ENCODE peak calls at places on chromosomes 2 and 18, in four cellular contexts. U is IMR-90, C is H9, L is H1. R is an unnamed sample.

GRCh38 chr18:13452448-13452811 is 233.9 kb downstream of the LDLRAD4 start:
- DNase-seq in U (peak; percentile 14), C (peak; percentile 56), L (no peak), R (peak; percentile 81)

GRCh38 chr2:138503087-138503442 is 1.5 kb downstream of the SPOPL start:
- DNase-seq in U (no peak), C (no peak), L (no peak), R (no peak)

GRCh38 chr2:15794608-15795134 is 145.7 kb upstream of the MYCN start:
- DNase-seq in C (no peak), U (no peak), L (no peak), R (no peak)

GRCh38 chr2:234951386-234952269 is at the start of gene SH3BP4:
- DNase-seq in L (peak; percentile 85), U (peak; percentile 72), C (peak; percentile 89), R (peak; percentile 80)

GRCh38 chr2:152925540-152926448 is 207.4 kb downstream of the ARL6IP6 start:
- DNase-seq in L (peak; percentile 91), U (no peak), C (peak; percentile 91), R (peak; percentile 95)

GRCh38 chr2:191347154-191347553 is 102.0 kb downstream of the MYO1B start:
- DNase-seq in L (no peak), C (no peak), U (no peak), R (no peak)

GRCh38 chr2:191740016-191740419 is 62.1 kb downstream of the NABP1 start:
- DNase-seq in U (no peak), C (no peak), L (no peak), R (no peak)

GRCh38 chr2:128394004-128394730 is 75.5 kb upstream of the HS6ST1 start:
- DNase-seq in C (peak; percentile 14), U (no peak), L (no peak), R (no peak)

GRCh38 chr2:30368258-30368657 is 78.8 kb upstream of the LCLAT1 start:
- DNase-seq in C (no peak), U (peak; percentile 87), L (no peak), R (no peak)

GRCh38 chr2:46411245-46411641 is 68.1 kb upstream of the TMEM247 start:
- DNase-seq in L (no peak), U (no peak), C (no peak), R (no peak)

GRCh38 chr2:224293976-224294375 is 107.9 kb downstream of the FAM124B start:
- DNase-seq in L (no peak), C (no peak), U (no peak), R (no peak)

GRCh38 chr18:46718501-46719341 is 38.1 kb downstream of the ST8SIA5 start:
- DNase-seq in C (no peak), U (peak; percentile 68), L (no peak), R (peak; percentile 30)

GRCh38 chr2:156334496-156335478 is 2.3 kb upstream of the NR4A2 start:
- DNase-seq in U (peak; percentile 94), C (peak; percentile 76), L (peak; percentile 74), R (peak; percentile 87)

GRCh38 chr18:1680108-1680507 is 775.4 kb downstream of the ADCYAP1 start:
- DNase-seq in U (no peak), L (no peak), C (no peak), R (no peak)

GRCh38 chr2:11344956-11345671 is 678 bp upstream of the ROCK2 start:
- DNase-seq in C (no peak), L (peak; percentile 73), U (peak; percentile 69), R (peak; percentile 81)

GRCh38 chr2:60707750-60708371 is 48.2 kb upstream of the PAPOLG start:
- DNase-seq in C (peak; percentile 43), L (peak; percentile 57), U (peak; percentile 28), R (peak; percentile 25)

GRCh38 chr18:65620076-65620696 is 130.6 kb upstream of the CDH7 start:
- DNase-seq in L (no peak), U (no peak), C (no peak), R (no peak)

GRCh38 chr2:67260348-67261277 is 136.5 kb upstream of the ETAA1 start:
- DNase-seq in U (peak; percentile 100), C (no peak), L (no peak), R (no peak)

GRCh38 chr18:55522011-55522410 is 66.0 kb downstream of the TCF4 start:
- DNase-seq in L (peak; percentile 82), U (no peak), C (peak; percentile 62), R (peak; percentile 83)

GRCh38 chr2:207930747-207931146 is 94.6 kb downstream of the PLEKHM3 start:
- DNase-seq in C (no peak), U (no peak), L (no peak), R (no peak)

GRCh38 chr18:36307513-36307912 is 10.0 kb downstream of the FHOD3 start:
- DNase-seq in L (no peak), C (no peak), U (peak; percentile 84), R (no peak)

GRCh38 chr2:60819155-60819862 is 62.1 kb upstream of the REL start:
- DNase-seq in L (no peak), C (no peak), U (no peak), R (peak; percentile 20)

GRCh38 chr2:6919912-6920905 is 3.0 kb downstream of the RNF144A start:
- DNase-seq in L (no peak), C (no peak), U (no peak), R (no peak)

GRCh38 chr2:949384-949893 is 1.2 kb upstream of the SNTG2 start:
- DNase-seq in C (no peak), U (no peak), L (no peak), R (no peak)

GRCh38 chr18:32301976-32302743 is 112.3 kb downstream of the MEP1B start:
- DNase-seq in U (peak; percentile 94), C (no peak), L (no peak), R (no peak)

GRCh38 chr2:100654611-100655010 is 91.8 kb downstream of the PDCL3 start:
- DNase-seq in C (no peak), L (no peak), U (no peak), R (no peak)
- H4K5ac ChIP-seq in C (no peak overlapping the region), L (no peak overlapping the region), U (no peak overlapping the region), R (no peak overlapping the region)

GRCh38 chr2:96887419-96888081 is 17.7 kb upstream of the SEMA4C start:
- DNase-seq in U (no peak), L (no peak), C (no peak), R (peak; percentile 36)
- H2BK120ac ChIP-seq in U (no peak overlapping the region), L (no peak overlapping the region), C (no peak overlapping the region), R (no peak overlapping the region)

GRCh38 chr2:230759481-230760191 is 47.0 kb downstream of the CAB39 start:
- DNase-seq in L (no peak), U (no peak), C (no peak), R (no peak)
- H4K5ac ChIP-seq in L (no peak overlapping the region), U (peak overlapping the region; percentile 78), C (no peak overlapping the region), R (no peak overlapping the region)

GRCh38 chr2:149438260-149438960 is 108.0 kb downstream of the LYPD6 start:
- DNase-seq in C (no peak), L (no peak), U (no peak), R (no peak)
- H2BK120ac ChIP-seq in C (no peak overlapping the region), L (no peak overlapping the region), U (no peak overlapping the region), R (no peak overlapping the region)

R was measured in mesendoderm.